ENCODE peak calls at places on chromosome 3, in five cellular contexts. V is NCI-H1417, H is AG04449, Z is LoVo, S is NCI-H1092. Q is an unnamed sample.

GRCh38 chr3:100413619-100414018 is 12.3 kb downstream of the LNP1 start:
- DNase-seq in V (no peak), H (no peak), Z (no peak), S (no peak), Q (no peak)

GRCh38 chr3:58658508-58658907 is 8.1 kb downstream of the FAM3D start:
- DNase-seq in V (no peak), H (no peak), Z (no peak), S (no peak), Q (no peak)

GRCh38 chr3:123818921-123819429 is 65.2 kb downstream of the MYLK start:
- DNase-seq in V (no peak), H (no peak), Z (peak; percentile 12), S (no peak), Q (no peak)

GRCh38 chr3:33775363-33775762 is 23.1 kb upstream of the PDCD6IP start:
- DNase-seq in V (no peak), H (no peak), Z (no peak), S (no peak), Q (no peak)

GRCh38 chr3:146813496-146813895 is 208.3 kb upstream of the PLSCR5 start:
- DNase-seq in V (no peak), H (no peak), Z (no peak), S (no peak), Q (no peak)

GRCh38 chr3:76026379-76026778 is 241.0 kb upstream of the ZNF717 start:
- DNase-seq in V (no peak), H (no peak), Z (no peak), S (no peak), Q (no peak)

GRCh38 chr3:179713643-179714090 is 60.8 kb downstream of the USP13 start:
- DNase-seq in V (no peak), H (peak; percentile 87), Z (no peak), S (no peak), Q (peak; percentile 85)

GRCh38 chr3:42804831-42805821 is 836 bp upstream of the HIGD1A start:
- DNase-seq in V (peak; percentile 33), H (no peak), Z (no peak), S (no peak), Q (no peak)

GRCh38 chr3:58306662-58307286 is 454 bp downstream of the HTD2 start:
- DNase-seq in V (peak; percentile 19), H (no peak), Z (peak; percentile 44), S (no peak), Q (no peak)

GRCh38 chr3:139302084-139302800 is 41.6 kb upstream of the MRPS22 start:
- DNase-seq in V (no peak), H (peak; percentile 98), Z (peak; percentile 79), S (no peak), Q (peak; percentile 99)

GRCh38 chr3:126836220-126836860 is 132.3 kb downstream of the CHCHD6 start:
- DNase-seq in V (no peak), H (no peak), Z (no peak), S (no peak), Q (no peak)

GRCh38 chr3:50550079-50550736 is 17.3 kb downstream of the C3orf18 start:
- DNase-seq in V (peak; percentile 39), H (no peak), Z (peak; percentile 35), S (peak; percentile 25), Q (no peak)

GRCh38 chr3:186790261-186790981 is 7.0 kb downstream of the EIF4A2 start:
- DNase-seq in V (peak; percentile 16), H (no peak), Z (peak; percentile 59), S (no peak), Q (no peak)

GRCh38 chr3:4758957-4759656 is 220.1 kb upstream of the BHLHE40 start:
- DNase-seq in V (no peak), H (no peak), Z (no peak), S (no peak), Q (no peak)

GRCh38 chr3:97863025-97863424 is 41.2 kb downstream of the CRYBG3 start:
- DNase-seq in V (no peak), H (no peak), Z (no peak), S (no peak), Q (no peak)

GRCh38 chr3:48847053-48847585 is 555 bp downstream of the PRKAR2A start:
- DNase-seq in V (peak; percentile 76), H (no peak), Z (peak; percentile 89), S (peak; percentile 49), Q (no peak)

GRCh38 chr3:53159415-53160135 is 1.4 kb upstream of the PRKCD start:
- DNase-seq in V (no peak), H (no peak), Z (peak; percentile 83), S (no peak), Q (no peak)

GRCh38 chr3:101810023-101810415 is 31.0 kb downstream of the NXPE3 start:
- DNase-seq in V (no peak), H (no peak), Z (no peak), S (no peak), Q (no peak)

GRCh38 chr3:111781561-111782446 is 77.3 kb upstream of the PHLDB2 start:
- DNase-seq in V (no peak), H (no peak), Z (no peak), S (no peak), Q (no peak)

GRCh38 chr3:105785790-105786189 is 83.0 kb downstream of the CBLB start:
- DNase-seq in V (no peak), H (no peak), Z (no peak), S (no peak), Q (no peak)

GRCh38 chr3:132351222-132351806 is 34.1 kb downstream of the ACP3 start:
- DNase-seq in V (no peak), H (no peak), Z (no peak), S (no peak), Q (no peak)

GRCh38 chr3:3200632-3201212 is 21.2 kb upstream of the CRBN start:
- DNase-seq in V (peak; percentile 30), H (no peak), Z (peak; percentile 54), S (peak; percentile 36), Q (no peak)

GRCh38 chr3:156761713-156762575 is 64.2 kb upstream of the LEKR1 start:
- DNase-seq in V (no peak), H (no peak), Z (no peak), S (no peak), Q (no peak)

GRCh38 chr3:123054422-123054821 is 12.4 kb upstream of the PDIA5 start:
- DNase-seq in V (no peak), H (no peak), Z (no peak), S (no peak), Q (no peak)

GRCh38 chr3:54936561-54936960 is 8.7 kb upstream of the LRTM1 start:
- DNase-seq in V (no peak), H (no peak), Z (no peak), S (no peak), Q (no peak)

GRCh38 chr3:134516905-134517304 is 31.0 kb downstream of the CEP63 start:
- DNase-seq in V (no peak), H (no peak), Z (no peak), S (no peak), Q (no peak)

GRCh38 chr3:10706156-10707088 is 109.6 kb upstream of the SLC6A11 start:
- DNase-seq in V (no peak), H (no peak), Z (no peak), S (no peak), Q (no peak)

GRCh38 chr3:156024904-156025303 is 95.5 kb upstream of the KCNAB1 start:
- DNase-seq in V (no peak), H (no peak), Z (no peak), S (no peak), Q (no peak)

GRCh38 chr3:194075802-194076460 is 60.0 kb upstream of the HES1 start:
- DNase-seq in V (no peak), H (no peak), Z (no peak), S (no peak), Q (no peak)

GRCh38 chr3:192869131-192870027 is 48.3 kb downstream of the MB21D2 start:
- DNase-seq in V (no peak), H (no peak), Z (no peak), S (no peak), Q (no peak)